ENCODE peak calls at places on chromosomes 2 and 18, in four cellular contexts. One of them, this sample, is unnamed.

GRCh38 chr2:10428936-10429335 is 19.2 kb downstream of the ODC1 start:
- DNase-seq in neural progenitor cell: no peak
- DNase-seq in activated gamma-delta T cell: no peak
- DNase-seq in A172: no peak
- DNase-seq in this sample: no peak

GRCh38 chr2:159265171-159265576 is 21.3 kb downstream of the WDSUB1 start:
- DNase-seq in activated gamma-delta T cell: no peak
- DNase-seq in neural progenitor cell: no peak
- DNase-seq in A172: peak
- DNase-seq in this sample: peak

GRCh38 chr2:73837847-73838585 is 9.3 kb downstream of the STAMBP start:
- DNase-seq in activated gamma-delta T cell: no peak
- DNase-seq in neural progenitor cell: no peak
- DNase-seq in A172: no peak
- DNase-seq in this sample: no peak

GRCh38 chr2:84424152-84424551 is 34.9 kb downstream of the SUCLG1 start:
- DNase-seq in neural progenitor cell: no peak
- DNase-seq in activated gamma-delta T cell: no peak
- DNase-seq in A172: peak
- DNase-seq in this sample: peak

GRCh38 chr2:199449455-199449854 is 8.3 kb downstream of the SATB2 start:
- DNase-seq in A172: no peak
- DNase-seq in activated gamma-delta T cell: no peak
- DNase-seq in neural progenitor cell: no peak
- DNase-seq in this sample: no peak

GRCh38 chr2:103868394-103868793 is 985.5 kb upstream of the POU3F3 start:
- DNase-seq in neural progenitor cell: no peak
- DNase-seq in A172: no peak
- DNase-seq in activated gamma-delta T cell: no peak
- DNase-seq in this sample: no peak

GRCh38 chr2:197198890-197199289 is 111.7 kb downstream of the ANKRD44 start:
- DNase-seq in activated gamma-delta T cell: peak
- DNase-seq in A172: no peak
- DNase-seq in neural progenitor cell: no peak
- DNase-seq in this sample: no peak

GRCh38 chr2:46275995-46276394 is 21.2 kb upstream of the EPAS1 start:
- DNase-seq in A172: no peak
- DNase-seq in activated gamma-delta T cell: peak
- DNase-seq in neural progenitor cell: peak
- DNase-seq in this sample: no peak

GRCh38 chr2:19878268-19879046 is 23.3 kb downstream of the TTC32 start:
- DNase-seq in A172: no peak
- DNase-seq in neural progenitor cell: no peak
- DNase-seq in activated gamma-delta T cell: no peak
- DNase-seq in this sample: no peak

GRCh38 chr2:96325038-96325883 is at the start of gene ITPRIPL1:
- DNase-seq in neural progenitor cell: peak
- DNase-seq in activated gamma-delta T cell: peak
- DNase-seq in A172: no peak
- DNase-seq in this sample: no peak

GRCh38 chr2:128625966-128626757 is 307.5 kb upstream of the HS6ST1 start:
- DNase-seq in A172: no peak
- DNase-seq in activated gamma-delta T cell: no peak
- DNase-seq in neural progenitor cell: peak
- DNase-seq in this sample: no peak

GRCh38 chr2:48200591-48201293 is 294.4 kb upstream of the FBXO11 start:
- DNase-seq in A172: no peak
- DNase-seq in neural progenitor cell: no peak
- DNase-seq in activated gamma-delta T cell: no peak
- DNase-seq in this sample: no peak

GRCh38 chr2:152508446-152508845 is 173.5 kb downstream of the FMNL2 start:
- DNase-seq in activated gamma-delta T cell: no peak
- DNase-seq in A172: no peak
- DNase-seq in neural progenitor cell: no peak
- DNase-seq in this sample: no peak

GRCh38 chr2:198117397-198118041 is 313.1 kb downstream of the PLCL1 start:
- DNase-seq in neural progenitor cell: no peak
- DNase-seq in activated gamma-delta T cell: no peak
- DNase-seq in A172: no peak
- DNase-seq in this sample: no peak

GRCh38 chr2:219331560-219332213 is 857 bp downstream of the RESP18 start:
- DNase-seq in neural progenitor cell: peak
- DNase-seq in A172: no peak
- DNase-seq in activated gamma-delta T cell: no peak
- DNase-seq in this sample: no peak

GRCh38 chr18:79507076-79507545 is 111.4 kb downstream of the NFATC1 start:
- DNase-seq in neural progenitor cell: no peak
- DNase-seq in activated gamma-delta T cell: no peak
- DNase-seq in A172: no peak
- DNase-seq in this sample: no peak

GRCh38 chr2:216694201-216694825 is 1.0 kb downstream of the IGFBP5 start:
- DNase-seq in neural progenitor cell: peak
- DNase-seq in activated gamma-delta T cell: no peak
- DNase-seq in A172: no peak
- DNase-seq in this sample: peak

GRCh38 chr18:58541789-58542425 is 87.0 kb downstream of the ALPK2 start:
- DNase-seq in activated gamma-delta T cell: no peak
- DNase-seq in A172: peak
- DNase-seq in neural progenitor cell: no peak
- DNase-seq in this sample: peak

GRCh38 chr2:100013892-100014677 is 128.3 kb downstream of the AFF3 start:
- DNase-seq in neural progenitor cell: peak
- DNase-seq in activated gamma-delta T cell: no peak
- DNase-seq in A172: peak
- DNase-seq in this sample: peak

GRCh38 chr2:49938268-49938667 is 784.0 kb upstream of the FSHR start:
- DNase-seq in neural progenitor cell: no peak
- DNase-seq in A172: no peak
- DNase-seq in activated gamma-delta T cell: no peak
- DNase-seq in this sample: no peak

GRCh38 chr2:85704800-85705679 is 10.9 kb downstream of the GNLY start:
- DNase-seq in activated gamma-delta T cell: no peak
- DNase-seq in A172: peak
- DNase-seq in neural progenitor cell: no peak
- DNase-seq in this sample: no peak

GRCh38 chr2:48395658-48396057 is 134.3 kb upstream of the STON1 start:
- DNase-seq in neural progenitor cell: no peak
- DNase-seq in A172: no peak
- DNase-seq in activated gamma-delta T cell: no peak
- DNase-seq in this sample: no peak

GRCh38 chr2:168359082-168359481 is 97.0 kb upstream of the CERS6 start:
- DNase-seq in neural progenitor cell: no peak
- DNase-seq in activated gamma-delta T cell: no peak
- DNase-seq in A172: no peak
- DNase-seq in this sample: no peak

GRCh38 chr2:172931923-172932520 is 143.6 kb upstream of the MAP3K20 start:
- DNase-seq in activated gamma-delta T cell: no peak
- DNase-seq in A172: peak
- DNase-seq in neural progenitor cell: peak
- DNase-seq in this sample: peak

GRCh38 chr2:157420771-157421323 is 23.0 kb downstream of the CYTIP start:
- DNase-seq in A172: no peak
- DNase-seq in neural progenitor cell: no peak
- DNase-seq in activated gamma-delta T cell: no peak
- DNase-seq in this sample: no peak

GRCh38 chr18:47717257-47717656 is 213.2 kb downstream of the SMAD2 start:
- DNase-seq in A172: no peak
- DNase-seq in neural progenitor cell: no peak
- DNase-seq in activated gamma-delta T cell: no peak
- DNase-seq in this sample: no peak

GRCh38 chr2:211455225-211455841 is 898.9 kb downstream of the CPS1 start:
- DNase-seq in A172: peak
- DNase-seq in activated gamma-delta T cell: no peak
- DNase-seq in neural progenitor cell: peak
- DNase-seq in this sample: peak

GRCh38 chr18:79789901-79790885 is 7.5 kb upstream of the KCNG2 start:
- DNase-seq in activated gamma-delta T cell: no peak
- DNase-seq in neural progenitor cell: no peak
- DNase-seq in A172: no peak
- DNase-seq in this sample: no peak